ENCODE peak calls at places on chromosomes 2 and 18, in six cellular contexts. A is right cardiac atrium, P is DND-41, G is fibroblast of lung, O is SJSA1, F is A549. J is an unnamed sample. For H3K4me1 and H3K9me3, the result is how much of the 10 kb centered on the place peaks cover.

GRCh38 chr18:48589797-48590519 is 51.1 kb downstream of the CTIF start:
- DNase-seq in F (no peak), P (no peak), G (no peak), O (no peak), A (peak), J (no peak)

GRCh38 chr2:73003027-73003426 is 68.5 kb downstream of the SFXN5 start:
- DNase-seq in G (no peak), P (no peak), F (no peak), A (no peak), O (no peak), J (no peak)

GRCh38 chr2:55439101-55439397 is 19.4 kb upstream of the CCDC88A start:
- DNase-seq in A (no peak), G (no peak), P (no peak), O (no peak), F (no peak), J (no peak)

GRCh38 chr2:68715353-68716041 is 19.1 kb upstream of the ARHGAP25 start:
- DNase-seq in A (no peak), F (peak), G (peak), P (peak), O (no peak), J (no peak)

GRCh38 chr18:62334110-62334509 is 9.0 kb downstream of the TNFRSF11A start:
- DNase-seq in G (peak), P (no peak), O (no peak), F (peak), A (no peak), J (no peak)

GRCh38 chr2:9232166-9232479 is 25.5 kb downstream of the ASAP2 start:
- DNase-seq in A (no peak), G (no peak), F (no peak), O (no peak), P (no peak), J (no peak)

GRCh38 chr2:26729311-26729710 is 34.8 kb upstream of the SLC35F6 start:
- DNase-seq in F (no peak), P (no peak), G (no peak), O (no peak), A (no peak), J (no peak)

GRCh38 chr2:218024336-218024735 is 21.5 kb upstream of the TNS1 start:
- DNase-seq in G (no peak), O (no peak), P (no peak), F (no peak), A (peak), J (no peak)

GRCh38 chr2:120445431-120446143 is 99.7 kb downstream of the INHBB start:
- DNase-seq in F (no peak), O (no peak), G (peak), A (no peak), P (no peak), J (no peak)

GRCh38 chr2:39093208-39093898 is 27.5 kb downstream of the SOS1 start:
- DNase-seq in O (no peak), G (no peak), A (no peak), P (no peak), F (no peak), J (no peak)

GRCh38 chr2:157271590-157272203 is 14.2 kb downstream of the GALNT5 start:
- DNase-seq in O (no peak), P (no peak), G (no peak), F (no peak), A (no peak), J (no peak)

GRCh38 chr18:44039216-44039615 is 641.5 kb upstream of the SETBP1 start:
- DNase-seq in O (no peak), A (no peak), F (no peak), P (no peak), G (no peak), J (no peak)

GRCh38 chr2:176642074-176642473 is 372.8 kb downstream of the MTX2 start:
- DNase-seq in G (peak), A (no peak), O (peak), P (no peak), F (no peak), J (no peak)

GRCh38 chr2:1676913-1677832 is 67.1 kb downstream of the PXDN start:
- DNase-seq in P (no peak), O (no peak), F (no peak), G (no peak), A (no peak), J (no peak)

GRCh38 chr2:204108301-204108700 is 171.7 kb downstream of the ICOS start:
- DNase-seq in F (peak), P (peak), O (peak), G (peak), A (no peak), J (peak)

DNA sequence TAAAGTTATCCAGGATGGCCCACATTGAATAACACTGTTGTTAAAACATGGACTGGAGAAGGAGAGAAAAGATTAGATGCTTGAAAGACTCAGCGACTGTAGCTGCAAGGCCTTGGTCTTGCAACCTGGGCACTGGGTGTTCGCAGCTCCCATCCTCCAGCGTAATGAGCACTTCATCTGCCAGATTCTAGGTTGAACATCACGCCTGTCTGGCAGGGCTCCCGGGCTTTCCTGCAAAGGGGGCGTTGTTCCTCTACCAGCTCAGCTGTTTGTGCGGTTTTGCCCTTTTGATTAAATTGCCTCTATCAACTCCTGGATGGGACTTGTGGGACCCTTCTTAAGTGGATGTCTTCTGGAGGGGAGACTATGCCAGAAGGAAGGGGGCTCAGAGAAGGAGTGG is 215.4 kb downstream of the KLHL29 start:
- DNase-seq in A (no peak), O (no peak), G (peak), F (no peak), P (no peak), J (no peak)
- H3K4me1 ChIP-seq in A (under half), O (under half), G (under half), F (under half), P (under half), J (under half)

GRCh38 chr18:1383465-1383864 is 478.8 kb downstream of the ADCYAP1 start:
- DNase-seq in A (no peak), P (no peak), F (no peak), O (no peak), G (no peak), J (no peak)
- H3K9me3 ChIP-seq in A (under half), P (under half), F (under half), O (under half), G (under half), J (under half)

GRCh38 chr2:85584857-85585780 is 888 bp downstream of the VAMP5 start:
- DNase-seq in F (peak), A (peak), P (peak), G (peak), O (peak), J (no peak)

GRCh38 chr2:85583667-85584353 is 421 bp upstream of the VAMP5 start:
- DNase-seq in P (no peak), O (no peak), G (no peak), A (no peak), F (no peak), J (peak)

GRCh38 chr2:85584354-85584856 is at the start of gene VAMP5:
- DNase-seq in A (peak), O (no peak), F (no peak), G (peak), P (peak), J (peak)

GRCh38 chr2:85588218-85589044 is 4.2 kb downstream of the VAMP5 start:
- DNase-seq in G (no peak), F (no peak), P (no peak), O (no peak), A (no peak), J (no peak)

DNA sequence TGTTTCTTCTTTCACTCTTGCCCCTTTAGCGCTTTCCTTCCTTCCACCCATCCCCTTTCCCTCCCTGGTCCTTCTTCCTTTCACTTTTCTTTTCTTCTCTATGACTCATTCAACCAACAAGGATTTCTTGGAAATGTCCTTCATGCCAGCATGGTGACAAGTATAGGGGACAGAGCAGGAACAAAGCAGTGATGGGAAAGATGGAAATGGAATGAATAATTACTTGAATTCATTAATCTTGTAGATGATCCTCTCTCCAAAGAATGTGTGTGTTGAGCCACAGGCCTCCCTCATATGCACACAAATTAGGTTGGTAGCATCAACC is 1.5 kb downstream of the VAMP5 start:
- DNase-seq in G (peak), A (no peak), F (no peak), P (no peak), O (peak), J (no peak)
- H3K4me1 ChIP-seq in G (under half), A (under half), F (under half), P (under half), O (under half), J (under half)

DNA sequence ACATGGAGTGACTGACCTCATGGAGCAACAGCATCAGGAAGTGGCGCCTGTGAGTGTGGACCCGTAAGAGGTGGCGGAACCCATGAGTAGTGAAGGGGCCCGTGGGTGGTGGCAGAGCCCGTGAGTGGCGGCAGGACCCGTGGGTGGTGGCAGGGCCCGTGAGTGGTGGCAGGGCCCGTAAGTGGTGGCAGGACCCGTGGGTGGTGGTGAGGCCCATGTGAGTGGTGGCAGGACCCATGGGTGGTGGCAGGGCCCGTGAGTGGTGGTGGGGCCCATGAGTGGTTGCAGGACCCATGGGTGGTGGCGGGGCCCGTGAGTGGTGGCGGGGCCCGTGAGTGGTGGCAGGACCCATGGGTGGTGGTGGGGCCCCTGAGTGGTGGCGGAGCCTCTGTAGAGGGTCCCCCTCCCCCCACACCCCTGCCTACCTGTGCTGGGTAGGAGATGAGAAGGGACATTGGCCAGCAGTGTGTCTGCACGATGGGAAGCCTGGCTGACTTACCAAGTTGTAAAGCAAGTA is 407.7 kb upstream of the SALL3 start:
- DNase-seq in F (no peak), A (no peak), P (no peak), G (no peak), O (no peak), J (no peak)
- H3K9me3 ChIP-seq in F (under half), A (under half), P (under half), G (under half), O (under half), J (under half)

DNA sequence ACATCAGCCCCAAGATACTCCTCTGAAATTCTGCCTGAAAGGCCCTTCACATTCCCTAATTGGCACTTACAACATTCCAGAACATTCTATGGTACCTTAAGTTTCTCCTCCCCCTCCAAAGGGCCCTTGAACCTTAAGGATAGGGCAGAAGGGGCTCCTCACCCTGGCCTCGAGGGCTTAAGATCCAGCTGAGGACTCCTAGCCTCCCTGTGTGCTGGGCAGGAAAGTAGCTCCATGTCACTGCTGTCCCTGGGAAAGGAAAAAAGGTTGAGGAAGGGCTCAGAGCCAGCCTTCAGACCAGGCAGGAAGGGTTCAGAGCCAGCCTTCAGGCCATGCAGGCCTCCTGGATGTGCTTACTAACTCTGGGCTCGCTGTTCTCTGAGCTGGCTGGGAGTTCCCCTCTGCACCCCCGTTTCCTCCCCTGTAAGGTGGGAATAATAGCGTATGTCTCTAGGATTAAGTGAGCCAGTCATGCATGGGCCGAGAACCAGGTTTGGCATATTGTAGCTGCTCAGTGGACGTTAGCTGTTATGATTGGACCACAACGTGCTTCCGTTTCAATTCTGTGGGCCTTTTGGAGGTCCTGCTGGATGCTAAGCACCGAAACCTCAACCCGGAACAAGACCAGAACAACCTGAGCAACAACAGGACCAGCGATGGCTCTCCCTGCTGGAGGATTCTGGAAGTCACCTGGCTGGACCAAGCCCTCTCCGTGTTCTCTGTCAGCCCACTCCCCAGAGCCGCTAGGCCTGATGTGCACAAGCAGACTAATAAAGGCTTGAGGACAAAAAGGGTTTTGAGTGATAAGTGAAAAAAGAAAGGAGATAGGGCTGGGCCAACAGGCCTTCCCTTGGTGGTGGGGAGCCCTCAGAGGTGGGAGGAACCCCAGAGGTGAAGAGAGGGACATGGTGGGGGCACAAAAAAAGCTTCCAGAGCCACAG is 1.0 kb upstream of the B3GNT7 start:
- DNase-seq in F (no peak), P (no peak), O (no peak), A (peak), G (no peak), J (no peak)
- H3K4me1 ChIP-seq in F (under half), P (under half), O (under half), A (under half), G (under half), J (under half)

GRCh38 chr18:78774741-78775141 is 204.9 kb upstream of the SALL3 start:
- DNase-seq in P (no peak), G (no peak), A (no peak), O (no peak), F (no peak), J (no peak)

GRCh38 chr18:78778651-78779050 is 201.0 kb upstream of the SALL3 start:
- DNase-seq in O (no peak), G (no peak), F (no peak), A (no peak), P (no peak), J (no peak)

GRCh38 chr18:78777992-78778391 is 201.6 kb upstream of the SALL3 start:
- DNase-seq in G (no peak), P (no peak), F (no peak), O (no peak), A (no peak), J (no peak)

GRCh38 chr18:78776151-78776550 is 203.5 kb upstream of the SALL3 start:
- DNase-seq in F (no peak), P (no peak), A (no peak), G (no peak), O (no peak), J (no peak)

GRCh38 chr18:78776706-78777105 is 202.9 kb upstream of the SALL3 start:
- DNase-seq in P (no peak), F (no peak), G (no peak), A (no peak), O (no peak), J (no peak)
- H3K9me3 ChIP-seq in P (under half), F (under half), G (under half), A (under half), O (under half), J (under half)

DNA sequence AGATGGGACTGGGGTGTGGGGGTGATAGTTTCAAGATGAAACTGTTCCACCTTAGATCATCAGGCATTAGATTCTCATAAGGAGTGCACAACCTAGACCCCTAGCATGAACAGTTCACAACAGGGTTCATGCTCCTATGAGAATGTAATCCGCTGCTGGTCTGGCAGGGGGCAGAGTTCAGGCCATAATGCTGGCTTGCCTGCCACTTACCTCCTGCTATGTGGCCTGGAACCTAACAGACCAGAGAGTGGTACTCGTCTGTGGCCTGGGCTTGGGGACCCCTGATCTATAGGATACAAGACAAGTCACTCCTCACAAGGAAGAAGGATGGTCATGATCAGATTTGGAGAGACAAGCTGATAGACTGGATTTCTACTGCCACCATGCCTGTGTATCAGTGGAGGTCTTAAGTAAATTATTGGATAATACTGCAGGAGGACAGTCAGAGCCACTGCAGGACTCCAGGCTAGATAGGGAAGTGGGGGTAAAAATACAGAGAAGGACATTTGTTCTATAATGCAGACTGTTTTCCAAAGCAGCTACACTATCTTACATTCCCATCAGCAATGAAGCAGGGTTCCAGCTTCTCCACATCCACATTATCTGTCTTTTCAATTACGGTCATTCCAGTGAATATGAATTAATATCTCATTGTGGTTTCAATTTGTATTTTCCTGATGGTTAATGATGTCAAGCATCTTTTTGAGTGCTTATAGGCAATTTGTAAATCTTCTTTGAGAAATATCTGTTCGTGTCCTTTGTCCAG is 28.8 kb upstream of the APOB start:
- DNase-seq in F (no peak), O (no peak), G (no peak), P (no peak), A (no peak), J (no peak)
- H3K4me1 ChIP-seq in F (under half), O (under half), G (under half), P (under half), A (under half), J (under half)